ENCODE peak calls at places on chromosome 16, in five cellular contexts. L is HCT116, R is SJSA1, Y is neural progenitor cell, V is suprapubic skin. Z is an unnamed sample. For H3K9me3 and H3K27me3, the result is how much of the 10 kb centered on the place peaks cover.

GRCh38 chr16:68382296-68382718 is 66.0 kb downstream of the SMPD3 start:
- DNase-seq in Y (no peak), V (no peak), R (no peak), L (no peak), Z (no peak)

GRCh38 chr16:73025111-73025505 is 22.8 kb downstream of the ZFHX3 start:
- DNase-seq in Y (no peak), L (no peak), R (no peak), V (no peak), Z (no peak)

GRCh38 chr16:69595127-69596036 is 29.6 kb downstream of the NFAT5 start:
- DNase-seq in V (no peak), Y (no peak), R (no peak), L (no peak), Z (no peak)

GRCh38 chr16:4347010-4347409 is 4.1 kb downstream of the PAM16 start:
- DNase-seq in R (no peak), L (no peak), V (no peak), Y (no peak), Z (no peak)

GRCh38 chr16:51402785-51403184 is 251.7 kb upstream of the SALL1 start:
- DNase-seq in Y (no peak), R (no peak), L (no peak), V (no peak), Z (no peak)

GRCh38 chr16:19636436-19637267 is 81.1 kb downstream of the VPS35L start:
- DNase-seq in L (no peak), Y (no peak), V (no peak), R (no peak), Z (no peak)

GRCh38 chr16:21208831-21209230 is 2.5 kb downstream of the ZP2 start:
- DNase-seq in R (no peak), Y (no peak), V (no peak), L (no peak), Z (no peak)

GRCh38 chr16:9094008-9094846 is 2.8 kb downstream of the HAPSTR1 start:
- DNase-seq in R (no peak), L (no peak), Y (no peak), V (no peak), Z (no peak)

GRCh38 chr16:89169778-89170177 is 1.8 kb upstream of the CDH15 start:
- DNase-seq in L (no peak), R (no peak), Y (no peak), V (no peak), Z (no peak)

GRCh38 chr16:57957396-57958392 is 13.2 kb downstream of the CNGB1 start:
- DNase-seq in L (no peak), R (no peak), Y (no peak), V (no peak), Z (no peak)

GRCh38 chr16:68367034-68367433 is 56.2 kb downstream of the PRMT7 start:
- DNase-seq in R (peak), L (peak), Y (peak), V (no peak), Z (peak)

GRCh38 chr16:30185683-30186421 is 2.5 kb downstream of the CORO1A start:
- DNase-seq in L (no peak), V (no peak), Y (no peak), R (no peak), Z (peak)

GRCh38 chr16:55133654-55134053 is 190.3 kb upstream of the IRX6 start:
- DNase-seq in V (no peak), L (no peak), Y (no peak), R (no peak), Z (no peak)

GRCh38 chr16:81879625-81880024 is 100.5 kb downstream of the PLCG2 start:
- DNase-seq in L (no peak), Y (peak), R (no peak), V (no peak), Z (no peak)

GRCh38 chr16:82709987-82710386 is 83.2 kb downstream of the CDH13 start:
- DNase-seq in V (no peak), R (no peak), Y (no peak), L (no peak), Z (no peak)

GRCh38 chr16:4364196-4365013 is 7.2 kb upstream of the VASN start:
- DNase-seq in R (no peak), L (no peak), V (no peak), Y (no peak), Z (no peak)

GRCh38 chr16:73189132-73189531 is 141.2 kb upstream of the ZFHX3 start:
- DNase-seq in V (no peak), Y (no peak), R (no peak), L (no peak), Z (no peak)

GRCh38 chr16:87458424-87458915 is 34.4 kb downstream of the ZCCHC14 start:
- DNase-seq in V (no peak), Y (no peak), R (no peak), L (no peak), Z (no peak)

GRCh38 chr16:55846598-55847346 is 13.9 kb upstream of the CES1 start:
- DNase-seq in Y (no peak), V (no peak), L (no peak), R (no peak), Z (no peak)

GRCh38 chr16:65070831-65071230 is 51.0 kb downstream of the CDH11 start:
- DNase-seq in V (no peak), L (no peak), Y (no peak), R (peak), Z (no peak)

GRCh38 chr16:2776500-2777139 is 460 bp downstream of the ELOB start:
- DNase-seq in L (no peak), Y (peak), V (no peak), R (peak), Z (no peak)

GRCh38 chr16:56547120-56547948 is 17.5 kb upstream of the MT4 start:
- DNase-seq in R (peak), V (no peak), L (no peak), Y (peak), Z (no peak)

GRCh38 chr16:8679156-8679555 is 4.7 kb downstream of the ABAT start:
- DNase-seq in Y (no peak), R (no peak), L (no peak), V (no peak), Z (no peak)

GRCh38 chr16:28883221-28883996 is 5.1 kb downstream of the ATP2A1 start:
- DNase-seq in V (no peak), Y (no peak), L (no peak), R (no peak), Z (no peak)

GRCh38 chr16:11098601-11099377 is 154.4 kb downstream of the CLEC16A start:
- DNase-seq in R (no peak), L (no peak), V (no peak), Y (no peak), Z (no peak)

GRCh38 chr16:12470311-12471229 is 333.1 kb downstream of the CPPED1 start:
- DNase-seq in Y (no peak), V (no peak), R (no peak), L (no peak), Z (no peak)

GRCh38 chr16:13316008-13316407 is 414.6 kb downstream of the SHISA9 start:
- DNase-seq in R (no peak), V (no peak), L (no peak), Y (no peak), Z (no peak)

GRCh38 chr16:1858189-1858588 is 13.8 kb downstream of the MEIOB start:
- DNase-seq in L (no peak), V (no peak), Y (no peak), R (no peak), Z (no peak)

GRCh38 chr16:27436921-27437650 is 35.1 kb downstream of the IL21R start:
- DNase-seq in Y (no peak), L (no peak), R (no peak), V (peak), Z (no peak)

GRCh38 chr16:54927125-54928015 is 3.3 kb upstream of the IRX5 start:
- DNase-seq in Y (no peak), L (no peak), R (peak), V (no peak), Z (no peak)

GRCh38 chr16:30722916-30723315 is 23.9 kb downstream of the SRCAP start:
- DNase-seq in R (no peak), Y (no peak), L (no peak), V (no peak), Z (no peak)

GRCh38 chr16:58393138-58393504 is 850 bp downstream of the GINS3 start:
- DNase-seq in L (no peak), R (no peak), Y (peak), V (no peak), Z (no peak)

GRCh38 chr16:81651758-81652718 is 127.1 kb upstream of the PLCG2 start:
- DNase-seq in R (no peak), L (no peak), Y (peak), V (no peak), Z (no peak)

GRCh38 chr16:1734816-1735215 is 28.8 kb downstream of the MAPK8IP3 start:
- DNase-seq in L (no peak), V (no peak), Y (no peak), R (no peak), Z (no peak)

GRCh38 chr16:89374393-89374948 is 115.9 kb downstream of the ANKRD11 start:
- DNase-seq in V (no peak), Y (peak), L (no peak), R (no peak), Z (no peak)

GRCh38 chr16:23952128-23953041 is 116.6 kb downstream of the PRKCB start:
- DNase-seq in L (no peak), R (peak), V (no peak), Y (peak), Z (no peak)

GRCh38 chr16:52366997-52367396 is 179.9 kb downstream of the TOX3 start:
- DNase-seq in R (no peak), Y (no peak), L (no peak), V (no peak), Z (no peak)

DNA sequence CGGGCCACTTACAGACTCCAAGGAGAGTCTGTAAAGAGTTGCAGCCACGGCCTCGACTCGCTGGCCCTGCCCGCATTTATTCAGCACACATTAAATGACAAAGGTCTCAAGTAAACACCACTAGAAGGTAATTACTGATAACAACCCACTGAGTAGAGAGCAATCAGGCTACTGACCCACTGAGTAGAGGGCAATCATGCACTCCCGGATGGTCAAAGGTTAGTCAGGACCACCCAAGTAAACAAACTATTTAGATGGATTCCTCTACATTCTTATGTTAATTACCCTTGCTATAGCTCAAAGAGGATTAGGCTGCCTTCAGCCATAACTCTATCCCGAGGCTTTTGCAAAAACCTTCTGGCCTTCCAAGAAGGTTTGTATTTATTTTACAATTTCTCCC is 30.7 kb upstream of the ZNF267 start:
- DNase-seq in R (no peak), Y (no peak), V (no peak), L (no peak), Z (no peak)
- H3K9me3 ChIP-seq in R (under half), Y (under half), V (under half), L (under half), Z (under half)

GRCh38 chr16:85396879-85397871 is 215.9 kb upstream of the GSE1 start:
- DNase-seq in Y (no peak), L (no peak), V (no peak), R (no peak), Z (no peak)
- H3K27ac ChIP-seq in Y (no peak), L (peak), V (peak), R (no peak), Z (no peak)

DNA sequence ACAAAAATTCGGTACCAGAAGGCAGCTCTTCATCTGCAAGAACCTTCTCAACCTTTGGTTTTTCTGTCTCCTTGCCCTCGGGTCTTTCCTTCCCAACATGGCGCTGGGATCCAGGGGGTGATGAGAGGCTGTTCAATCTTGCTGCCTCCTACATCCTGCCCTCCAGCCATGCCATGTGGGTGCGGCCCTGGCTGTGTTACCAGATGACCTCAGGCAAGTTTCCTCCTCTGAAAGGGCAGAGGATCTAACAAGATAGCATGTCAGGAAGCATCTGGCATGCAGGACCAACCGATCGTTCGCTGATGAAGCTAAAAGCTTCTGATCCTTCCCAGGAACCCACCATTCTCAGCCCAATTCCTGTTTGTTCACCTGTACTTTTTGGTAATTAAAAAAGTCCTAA is 36.8 kb upstream of the BCAR1 start:
- DNase-seq in R (no peak), V (no peak), L (no peak), Y (no peak), Z (no peak)
- H3K27me3 ChIP-seq in R (under half), V (under half), L (under half), Y (under half), Z (under half)

GRCh38 chr16:35142809-35143192 is 1683.4 kb downstream of the TP53TG3F start:
- DNase-seq in L (no peak), Y (no peak), R (no peak), V (no peak), Z (no peak)

GRCh38 chr16:35146723-35147458 is 1687.5 kb downstream of the TP53TG3F start:
- DNase-seq in L (no peak), Y (no peak), V (no peak), R (no peak), Z (no peak)

GRCh38 chr16:35142147-35142808 is 1682.9 kb downstream of the TP53TG3F start:
- DNase-seq in Y (no peak), L (no peak), R (no peak), V (no peak), Z (no peak)

GRCh38 chr16:35146031-35146710 is 1686.8 kb downstream of the TP53TG3F start:
- DNase-seq in R (no peak), Y (no peak), L (no peak), V (no peak), Z (no peak)

DNA sequence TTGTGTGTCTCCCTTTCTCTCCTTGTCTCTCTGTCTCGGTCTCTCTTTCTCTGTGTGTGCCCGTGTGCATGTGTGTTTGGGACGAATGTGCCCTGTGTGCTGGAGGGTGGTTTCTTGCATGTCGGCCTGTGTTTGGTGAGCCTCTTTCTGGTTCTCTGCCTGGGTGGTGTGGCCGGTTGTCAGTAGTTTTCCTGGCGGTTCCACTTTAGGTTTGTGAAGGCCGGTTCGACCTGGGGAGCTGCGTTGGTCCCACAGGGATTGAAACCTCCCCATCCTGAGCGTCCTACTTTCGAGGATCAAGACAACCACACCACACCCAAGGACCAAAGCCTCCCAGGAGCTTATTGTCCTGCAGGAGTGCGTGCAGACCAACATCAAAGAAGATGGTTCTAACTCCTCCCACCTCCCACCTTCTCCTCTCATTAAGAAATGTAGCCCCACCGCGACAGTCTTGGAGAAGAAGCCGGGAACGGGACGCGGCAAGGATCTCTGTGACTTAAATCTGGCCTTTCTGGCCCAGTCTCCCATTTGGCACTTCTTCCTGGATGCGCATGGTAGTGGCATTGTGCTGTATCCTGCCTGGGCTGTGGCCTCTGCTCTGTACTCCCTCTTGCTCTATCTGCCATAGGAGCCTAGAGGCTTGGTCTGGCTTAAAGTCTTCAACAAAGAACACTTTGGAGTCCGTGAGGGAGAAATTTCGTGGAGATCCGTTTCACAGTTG is 1685.0 kb downstream of the TP53TG3F start:
- DNase-seq in Y (no peak), V (no peak), L (no peak), R (no peak), Z (no peak)
- H3K9me3 ChIP-seq in Y (under half), V (under half), L (under half), R (under half), Z (under half)

DNA sequence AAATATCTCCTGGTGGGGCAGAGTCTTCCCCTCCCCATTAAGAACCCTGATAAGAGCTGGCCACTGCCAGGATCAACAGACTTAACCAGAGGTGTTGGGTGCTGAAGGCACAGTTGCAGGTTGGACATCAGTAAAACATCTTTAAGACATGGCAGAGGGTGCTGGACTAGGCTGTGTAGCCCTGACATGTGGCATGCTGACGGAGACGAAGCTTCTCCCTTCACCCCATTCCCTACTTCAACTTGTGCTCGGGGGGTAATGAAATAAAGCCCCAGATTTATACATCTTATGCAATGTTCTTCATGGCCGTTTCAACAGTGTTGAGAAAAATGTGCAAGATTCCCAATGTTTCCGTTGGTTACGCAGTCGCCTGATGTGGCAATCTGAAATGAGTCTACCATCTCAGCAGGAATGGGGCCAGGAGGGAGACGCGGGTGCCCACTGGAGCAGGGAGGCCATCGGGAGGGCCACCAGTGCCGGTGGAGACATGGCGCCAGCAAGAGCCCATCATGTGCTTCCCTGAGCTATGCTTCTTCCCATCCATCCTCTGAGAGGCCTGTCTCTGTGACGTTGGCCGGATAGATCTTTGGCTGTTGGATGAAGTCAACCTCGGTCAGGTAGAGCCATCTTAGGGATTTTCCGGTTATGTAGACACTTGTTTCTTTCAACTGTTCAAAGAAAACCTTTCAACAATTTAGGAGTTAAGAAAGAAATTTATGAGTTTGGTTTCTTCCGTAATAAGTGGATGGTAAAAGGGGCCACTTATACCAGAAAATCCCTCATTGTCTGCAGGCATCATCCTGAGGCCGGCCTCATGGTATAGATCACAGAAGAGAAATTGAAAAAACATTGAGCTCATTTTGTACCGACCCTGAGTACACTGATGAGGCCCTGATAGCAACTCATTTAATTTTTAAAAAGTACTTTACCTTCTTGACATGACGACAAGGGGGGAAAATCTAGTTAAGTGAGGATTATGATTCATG is 6.4 kb downstream of the IRF8 start:
- DNase-seq in V (no peak), Y (no peak), L (no peak), R (no peak), Z (no peak)
- H3K27ac ChIP-seq in V (no peak), Y (no peak), L (no peak), R (no peak), Z (no peak)

DNA sequence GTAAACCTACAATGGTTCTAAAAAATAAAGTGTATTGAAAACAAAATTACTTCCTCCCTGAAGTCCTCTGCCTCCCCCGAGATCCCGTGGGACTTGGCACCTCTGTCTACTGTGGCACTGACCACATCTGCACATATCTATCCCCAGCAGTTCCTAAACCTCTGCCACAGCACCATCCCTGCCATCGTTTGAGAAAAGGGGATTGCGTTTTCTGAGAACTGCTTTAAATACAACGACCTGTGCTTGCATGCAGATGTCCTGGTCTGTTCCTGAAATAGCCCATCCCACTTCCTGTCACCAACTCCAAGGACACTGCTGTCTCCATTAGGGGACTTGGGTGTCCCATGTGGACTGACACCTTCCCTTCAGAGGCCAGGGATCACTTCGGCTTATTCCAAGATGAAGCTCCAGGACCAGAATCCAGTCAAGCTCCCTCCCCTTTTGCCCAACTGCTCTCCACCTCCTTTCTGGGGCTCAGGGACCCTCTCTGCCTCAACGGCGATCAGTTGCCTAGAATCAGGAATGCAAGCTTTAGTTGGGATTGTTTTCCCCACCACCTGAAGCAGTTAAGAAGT is 20.6 kb downstream of the CBLN1 start:
- DNase-seq in V (no peak), R (no peak), Y (no peak), L (no peak), Z (no peak)
- H3K27me3 ChIP-seq in V (under half), R (under half), Y (under half), L (under half), Z (under half)

Z was measured in CD4-positive, alpha-beta T cell.